ENCODE peak calls at places on chromosomes 4 and X, in six cellular contexts. H, Q, J, G, V and Y are unnamed samples.
A peak's percentile ranks its signal among the peaks of the same experiment; 100 is the strongest.

GRCh38 chr4:26791346-26791745 is 69.3 kb upstream of the STIM2 start:
- DNase-seq in J (no peak), V (no peak), Q (no peak), G (no peak), H (no peak), Y (no peak)

GRCh38 chr4:24404281-24404680 is 180.1 kb downstream of the DHX15 start:
- DNase-seq in J (no peak), Q (peak; percentile 44), V (no peak), G (no peak), H (no peak), Y (no peak)

GRCh38 chrX:134659761-134660160 is 1.5 kb upstream of the PLAC1 start:
- DNase-seq in J (no peak), G (no peak), Q (peak; percentile 16), H (no peak), V (no peak), Y (no peak)

GRCh38 chr4:123110685-123111084 is 188.3 kb upstream of the NUDT6 start:
- DNase-seq in Q (peak; percentile 49), J (no peak), G (no peak), V (no peak), H (no peak), Y (no peak)

GRCh38 chr4:143071351-143071750 is 113.4 kb upstream of the USP38 start:
- DNase-seq in J (no peak), G (no peak), V (no peak), H (no peak), Q (no peak), Y (no peak)

GRCh38 chr4:173482330-173482931 is 47.6 kb downstream of the HAND2 start:
- DNase-seq in Q (no peak), V (no peak), G (no peak), H (no peak), J (no peak), Y (no peak)

GRCh38 chr4:114015444-114015899 is 36.0 kb upstream of the ARSJ start:
- DNase-seq in Q (peak; percentile 99), J (peak; percentile 78), H (no peak), V (peak; percentile 40), G (peak; percentile 96), Y (no peak)

GRCh38 chr4:73080789-73081188 is 11.3 kb upstream of the COX18 start:
- DNase-seq in G (no peak), Q (no peak), H (no peak), V (no peak), J (no peak), Y (no peak)

GRCh38 chrX:73215263-73215662 is 612 bp upstream of the NAP1L2 start:
- DNase-seq in J (no peak), H (no peak), Q (no peak), V (no peak), G (no peak), Y (no peak)

GRCh38 chrX:73214366-73215094 is at the start of gene NAP1L2:
- DNase-seq in V (peak; percentile 22), J (no peak), H (no peak), Q (no peak), G (no peak), Y (peak; percentile 84)

DNA sequence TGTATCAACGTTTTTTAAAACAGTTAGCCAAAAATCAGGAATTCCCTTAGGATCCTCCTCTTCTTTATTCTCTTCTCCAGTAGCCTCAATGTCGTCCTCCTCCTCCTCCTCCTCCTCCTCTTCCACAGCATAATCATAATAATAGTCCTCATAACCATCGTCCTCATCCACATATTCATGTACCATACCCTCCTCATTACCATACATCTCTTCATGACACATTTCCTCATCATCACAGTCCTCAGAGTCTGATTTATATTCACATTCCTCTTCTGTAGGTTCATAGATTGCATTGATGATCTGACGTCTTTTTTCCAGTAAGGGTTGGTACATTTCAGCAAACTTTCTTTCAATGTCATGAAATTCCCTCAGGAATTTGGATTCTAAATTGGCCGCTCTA is 917 bp downstream of the NAP1L2 start:
- DNase-seq in G (no peak), J (no peak), H (no peak), V (no peak), Q (no peak), Y (no peak)
- H3K4me2 ChIP-seq in G (no peak overlapping the region), J (no peak overlapping the region), H (no peak overlapping the region), V (peak overlapping the region; percentile 82), Q (no peak overlapping the region), Y (peak overlapping the region; percentile 1)

GRCh38 chrX:69125094-69125493 is 40.2 kb downstream of the PJA1 start:
- DNase-seq in H (no peak), J (no peak), V (no peak), G (no peak), Q (no peak), Y (no peak)

GRCh38 chrX:69130448-69130847 is 34.8 kb downstream of the PJA1 start:
- DNase-seq in J (no peak), Q (no peak), V (no peak), H (no peak), G (no peak), Y (no peak)

GRCh38 chrX:69126642-69127041 is 38.6 kb downstream of the PJA1 start:
- DNase-seq in J (no peak), Q (no peak), G (no peak), H (no peak), V (no peak), Y (no peak)

GRCh38 chrX:69127466-69127865 is 37.8 kb downstream of the PJA1 start:
- DNase-seq in J (no peak), H (no peak), Q (no peak), V (no peak), G (peak; percentile 50), Y (no peak)

DNA sequence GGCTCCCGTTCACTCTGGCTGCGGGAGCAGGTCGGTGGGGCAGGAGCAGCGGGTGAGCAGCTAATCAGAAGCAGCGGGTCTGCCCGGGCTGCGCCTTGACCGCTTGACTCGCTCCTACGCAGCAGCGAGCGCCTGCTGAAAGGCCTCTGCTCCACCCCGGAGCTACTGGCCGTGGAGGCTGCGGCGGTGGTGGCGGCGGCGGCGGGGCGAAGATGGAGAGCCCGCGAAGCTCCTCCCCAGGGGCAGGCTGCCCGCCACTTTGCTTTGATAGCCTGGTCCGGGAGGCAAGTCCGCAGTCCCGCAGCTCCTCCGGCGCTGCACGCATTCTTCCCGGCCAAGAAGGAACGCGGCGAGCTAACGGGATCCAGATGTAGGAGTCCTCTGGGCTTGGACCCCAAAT is 36.7 kb downstream of the PJA1 start:
- DNase-seq in G (peak; percentile 36), V (no peak), H (peak; percentile 14), J (no peak), Q (no peak), Y (peak; percentile 38)
- H3K4me3 ChIP-seq in G (peak overlapping the region; percentile 43), V (no peak overlapping the region), H (no peak overlapping the region), J (no peak overlapping the region), Q (no peak overlapping the region), Y (no peak overlapping the region)

GRCh38 chr4:124526321-124526720 is 186.2 kb downstream of the ANKRD50 start:
- DNase-seq in J (no peak), G (no peak), H (no peak), Q (peak; percentile 23), V (no peak), Y (no peak)
- H3K4me2 ChIP-seq in J (no peak overlapping the region), G (no peak overlapping the region), H (no peak overlapping the region), Q (peak overlapping the region; percentile 67), V (no peak overlapping the region), Y (no peak overlapping the region)

GRCh38 chr4:19152264-19152663 is 1099.4 kb upstream of the SLIT2 start:
- DNase-seq in V (no peak), J (no peak), G (no peak), H (no peak), Q (no peak), Y (no peak)
- H3K4me3 ChIP-seq in V (no peak overlapping the region), J (no peak overlapping the region), G (no peak overlapping the region), H (no peak overlapping the region), Q (no peak overlapping the region), Y (no peak overlapping the region)

GRCh38 chrX:130498653-130499274 is 97.0 kb downstream of the RBMX2 start:
- DNase-seq in G (no peak), Q (no peak), V (no peak), H (no peak), J (no peak), Y (no peak)

GRCh38 chrX:130502023-130502570 is 100.3 kb downstream of the RBMX2 start:
- DNase-seq in Q (no peak), G (no peak), H (no peak), V (no peak), J (no peak), Y (no peak)

DNA sequence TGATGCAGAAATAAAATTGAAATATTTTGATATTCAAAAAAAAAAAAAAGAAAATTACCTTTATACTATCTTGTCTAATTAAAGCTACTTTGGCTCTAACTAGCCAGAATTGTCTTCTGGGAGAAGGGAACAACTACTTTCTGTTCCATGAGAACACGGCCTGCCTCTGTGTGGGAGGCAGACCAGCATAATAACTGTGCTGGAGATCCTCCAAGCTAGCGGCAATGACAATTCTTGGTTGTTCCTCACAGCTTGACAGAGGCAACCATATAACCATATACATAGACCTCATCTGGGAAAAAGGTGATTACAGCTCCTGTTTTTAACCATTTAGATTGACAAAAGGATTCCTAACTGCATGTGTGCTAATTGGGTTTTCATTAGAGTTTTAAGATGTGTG is 95.7 kb downstream of the RBMX2 start:
- DNase-seq in J (no peak), H (no peak), Q (no peak), G (no peak), V (no peak), Y (no peak)
- H3K4me2 ChIP-seq in J (no peak overlapping the region), H (no peak overlapping the region), Q (no peak overlapping the region), G (no peak overlapping the region), V (no peak overlapping the region), Y (no peak overlapping the region)

DNA sequence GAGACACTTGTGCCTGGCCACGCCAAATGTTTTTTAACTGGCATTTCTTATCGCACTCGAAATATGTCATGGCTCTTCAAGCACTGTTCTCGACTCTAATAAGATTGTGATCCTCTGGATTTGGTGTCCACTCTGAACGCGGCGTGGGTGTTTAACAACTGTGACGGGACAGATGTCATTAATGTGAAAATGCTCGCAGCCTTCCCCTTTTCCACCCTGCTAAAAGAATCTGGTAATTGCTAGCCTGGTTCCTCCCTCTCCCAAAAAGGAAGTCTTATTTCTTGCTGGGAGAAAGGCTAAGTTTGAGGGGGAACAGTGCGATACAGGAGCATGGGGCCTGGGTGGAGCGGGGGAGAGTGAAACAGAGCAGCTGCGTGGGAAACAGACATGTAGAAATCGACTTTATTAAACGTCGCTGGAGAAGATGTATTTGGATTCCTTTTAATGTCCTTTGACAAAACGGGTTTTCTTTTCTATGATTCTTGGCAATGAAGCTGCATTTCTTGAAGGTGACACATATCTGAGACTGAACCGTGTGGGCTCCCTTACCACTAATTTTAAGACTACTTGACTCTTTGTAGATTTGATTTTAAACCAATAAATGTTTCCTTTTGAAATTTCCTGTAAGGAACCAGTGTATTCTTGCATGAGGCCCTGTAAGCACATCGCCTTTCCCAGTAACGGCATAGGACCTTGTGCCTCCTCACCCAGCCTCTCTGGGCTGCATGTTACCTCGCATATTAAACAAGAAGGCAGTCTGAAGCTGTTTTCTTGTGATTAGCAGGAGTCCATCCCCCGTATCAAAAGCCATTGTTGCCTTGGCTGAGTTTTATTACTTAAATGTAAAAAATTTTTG is 17.8 kb downstream of the TBC1D1 start:
- DNase-seq in V (no peak), Q (peak; percentile 60), J (no peak), H (no peak), G (no peak), Y (no peak)
- H3K4me3 ChIP-seq in V (no peak overlapping the region), Q (no peak overlapping the region), J (no peak overlapping the region), H (no peak overlapping the region), G (no peak overlapping the region), Y (no peak overlapping the region)